ENCODE peak calls at places on chromosomes 3 and 15, in seven cellular contexts. X, F, L, W, Z, Q and U are unnamed samples.

GRCh38 chr15:61383421-61383820 is 154.3 kb upstream of the RORA start:
- DNase-seq in X (no peak), F (no peak), L (no peak), W (no peak), Z (no peak), Q (peak), U (peak)

GRCh38 chr3:50388021-50388719 is 28.8 kb upstream of the TMEM115 start:
- DNase-seq in X (no peak), F (peak), L (no peak), W (no peak), Z (no peak), Q (no peak), U (no peak)

GRCh38 chr3:106183762-106184391 is 315.1 kb upstream of the CBLB start:
- DNase-seq in X (no peak), F (no peak), L (no peak), W (peak), Z (no peak), Q (peak), U (peak)

GRCh38 chr3:176919836-176920760 is 277.2 kb downstream of the TBL1XR1 start:
- DNase-seq in X (no peak), F (no peak), L (no peak), W (no peak), Z (no peak), Q (peak), U (peak)

GRCh38 chr15:90910441-90911301 is 7.6 kb downstream of the MAN2A2 start:
- DNase-seq in X (no peak), F (no peak), L (no peak), W (no peak), Z (no peak), Q (no peak), U (no peak)

GRCh38 chr3:179450901-179451334 is 352 bp downstream of the GNB4 start:
- DNase-seq in X (peak), F (peak), L (peak), W (peak), Z (no peak), Q (no peak), U (peak)

GRCh38 chr3:61521229-61521628 is 40.1 kb upstream of the PTPRG start:
- DNase-seq in X (no peak), F (no peak), L (no peak), W (no peak), Z (no peak), Q (no peak), U (no peak)

GRCh38 chr3:127662051-127662469 is 10.7 kb upstream of the ABTB1 start:
- DNase-seq in X (no peak), F (no peak), L (no peak), W (no peak), Z (no peak), Q (no peak), U (no peak)

GRCh38 chr3:173001622-173002021 is 139.4 kb downstream of the SPATA16 start:
- DNase-seq in X (no peak), F (no peak), L (no peak), W (no peak), Z (no peak), Q (no peak), U (no peak)

GRCh38 chr3:149662240-149662887 is 4.5 kb upstream of the WWTR1 start:
- DNase-seq in X (no peak), F (no peak), L (no peak), W (no peak), Z (no peak), Q (no peak), U (no peak)

GRCh38 chr15:35690698-35691116 is 144.7 kb upstream of the DPH6 start:
- DNase-seq in X (no peak), F (no peak), L (peak), W (no peak), Z (no peak), Q (peak), U (no peak)

GRCh38 chr3:99928758-99929408 is 111.2 kb downstream of the CMSS1 start:
- DNase-seq in X (no peak), F (no peak), L (no peak), W (no peak), Z (no peak), Q (no peak), U (no peak)

GRCh38 chr3:11690863-11691833 is 47.4 kb upstream of the VGLL4 start:
- DNase-seq in X (no peak), F (no peak), L (no peak), W (peak), Z (no peak), Q (peak), U (peak)

GRCh38 chr3:195540526-195540925 is 2.6 kb downstream of the PPP1R2 start:
- DNase-seq in X (no peak), F (no peak), L (no peak), W (no peak), Z (no peak), Q (no peak), U (no peak)

GRCh38 chr3:155416500-155417118 is 123.1 kb upstream of the STRIT1 start:
- DNase-seq in X (no peak), F (no peak), L (no peak), W (peak), Z (no peak), Q (peak), U (peak)

GRCh38 chr15:82045892-82046667 is at the start of gene MEX3B:
- DNase-seq in X (peak), F (peak), L (peak), W (peak), Z (peak), Q (peak), U (peak)

GRCh38 chr15:81506071-81506470 is 132.1 kb upstream of the TMC3 start:
- DNase-seq in X (no peak), F (no peak), L (no peak), W (no peak), Z (no peak), Q (no peak), U (no peak)

GRCh38 chr3:99637381-99638111 is 848 bp upstream of the COL8A1 start:
- DNase-seq in X (no peak), F (peak), L (peak), W (peak), Z (no peak), Q (peak), U (peak)

GRCh38 chr3:70821602-70822001 is 509.2 kb upstream of the MDFIC2 start:
- DNase-seq in X (no peak), F (no peak), L (no peak), W (no peak), Z (no peak), Q (no peak), U (no peak)

GRCh38 chr3:31461441-31461840 is 71.3 kb upstream of the STT3B start:
- DNase-seq in X (no peak), F (no peak), L (no peak), W (no peak), Z (no peak), Q (no peak), U (no peak)

GRCh38 chr3:142779591-142779990 is 55.8 kb downstream of the TRPC1 start:
- DNase-seq in X (no peak), F (no peak), L (no peak), W (no peak), Z (no peak), Q (peak), U (no peak)

GRCh38 chr15:45648521-45649200 is 13.8 kb downstream of the SQOR start:
- DNase-seq in X (no peak), F (peak), L (no peak), W (peak), Z (peak), Q (peak), U (peak)

GRCh38 chr15:25436707-25437106 is 2.1 kb downstream of the UBE3A start:
- DNase-seq in X (no peak), F (no peak), L (no peak), W (no peak), Z (no peak), Q (no peak), U (no peak)

GRCh38 chr15:25441111-25441510 is 2.3 kb upstream of the UBE3A start:
- DNase-seq in X (no peak), F (no peak), L (no peak), W (no peak), Z (no peak), Q (no peak), U (no peak)

GRCh38 chr15:25439456-25439836 is 622 bp upstream of the UBE3A start:
- DNase-seq in X (no peak), F (no peak), L (no peak), W (peak), Z (peak), Q (peak), U (no peak)

GRCh38 chr15:25437751-25438600 is 848 bp downstream of the UBE3A start:
- DNase-seq in X (peak), F (peak), L (peak), W (peak), Z (peak), Q (peak), U (peak)

GRCh38 chr15:25438601-25439455 is at the start of gene UBE3A:
- DNase-seq in X (peak), F (peak), L (peak), W (peak), Z (peak), Q (peak), U (peak)
- TF ChIP-seq CTCF in X (peak), F (peak), L (peak), W (peak), Z (no peak), Q (peak), U (peak)

GRCh38 chr15:56883088-56883487 is 35.4 kb upstream of the TCF12 start:
- DNase-seq in X (no peak), F (no peak), L (no peak), W (no peak), Z (no peak), Q (no peak), U (no peak)

GRCh38 chr15:56887782-56888127 is 30.7 kb upstream of the TCF12 start:
- DNase-seq in X (no peak), F (no peak), L (no peak), W (no peak), Z (no peak), Q (no peak), U (no peak)

GRCh38 chr15:56886450-56886856 is 32.0 kb upstream of the TCF12 start:
- DNase-seq in X (no peak), F (no peak), L (no peak), W (no peak), Z (no peak), Q (no peak), U (no peak)

GRCh38 chr15:56890038-56890437 is 28.4 kb upstream of the TCF12 start:
- DNase-seq in X (no peak), F (no peak), L (no peak), W (no peak), Z (no peak), Q (no peak), U (no peak)

DNA sequence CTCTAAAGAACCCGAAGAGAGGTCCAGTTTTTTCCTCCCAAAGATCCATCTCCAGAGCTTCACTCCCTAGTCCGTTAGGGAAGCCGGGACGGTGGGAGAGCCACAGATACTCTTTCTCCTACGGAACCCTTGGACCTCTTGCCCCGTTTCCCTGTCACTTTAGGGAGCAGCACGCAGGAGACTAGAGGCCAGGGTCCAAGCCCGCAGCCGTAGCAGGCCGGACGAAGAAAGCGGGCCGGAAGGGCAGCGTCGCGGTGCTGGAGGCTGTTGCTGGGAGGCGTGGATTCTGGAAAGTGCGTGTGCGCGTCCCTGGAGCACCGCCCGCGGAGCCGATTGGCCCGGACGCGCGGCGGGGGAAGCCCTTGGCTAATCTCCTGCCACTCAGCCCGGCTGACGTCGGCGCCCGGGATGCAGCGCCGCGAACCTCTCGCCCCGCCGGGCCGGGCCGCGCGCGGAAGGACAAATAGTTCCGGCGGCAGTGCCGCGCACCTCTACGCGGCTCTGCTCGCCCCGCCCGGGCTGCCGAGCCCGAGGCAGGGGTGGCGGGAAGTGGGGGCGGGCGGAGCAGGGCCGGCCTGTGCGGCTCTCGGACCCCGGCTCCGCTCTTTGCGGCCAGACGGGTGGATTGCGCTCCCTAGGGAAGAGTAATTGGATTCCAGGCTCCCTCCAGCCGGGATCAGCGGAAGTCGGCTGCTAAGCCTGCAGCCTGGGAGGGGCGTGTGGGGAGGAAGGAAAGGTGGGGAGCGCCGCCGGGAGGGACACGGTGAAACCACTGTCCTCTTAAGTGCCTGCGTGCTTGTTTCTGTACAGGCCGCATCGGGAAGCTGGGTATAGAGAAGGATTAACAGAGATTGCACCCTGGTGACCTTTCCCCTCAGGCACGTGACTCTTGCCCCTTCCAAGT is 31.3 kb upstream of the TCF12 start:
- DNase-seq in X (peak), F (peak), L (peak), W (peak), Z (peak), Q (peak), U (peak)
- TF ChIP-seq CTCF in X (no peak), F (no peak), L (peak), W (peak), Z (no peak), Q (no peak), U (peak)

GRCh38 chr15:75925440-75925839 is 21.8 kb downstream of the FBXO22 start:
- DNase-seq in X (no peak), F (no peak), L (no peak), W (no peak), Z (no peak), Q (no peak), U (no peak)

GRCh38 chr15:75929799-75930565 is 26.3 kb downstream of the FBXO22 start:
- DNase-seq in X (no peak), F (peak), L (no peak), W (no peak), Z (no peak), Q (no peak), U (no peak)

GRCh38 chr15:75927601-75928000 is 23.9 kb downstream of the FBXO22 start:
- DNase-seq in X (no peak), F (no peak), L (no peak), W (no peak), Z (no peak), Q (no peak), U (no peak)

GRCh38 chr15:75930866-75931265 is 27.2 kb downstream of the FBXO22 start:
- DNase-seq in X (no peak), F (no peak), L (no peak), W (no peak), Z (no peak), Q (no peak), U (no peak)

GRCh38 chr15:75928680-75929608 is 25.3 kb downstream of the FBXO22 start:
- DNase-seq in X (no peak), F (peak), L (no peak), W (no peak), Z (peak), Q (peak), U (no peak)
- TF ChIP-seq CTCF in X (no peak), F (peak), L (no peak), W (no peak), Z (peak), Q (peak), U (peak)

DNA sequence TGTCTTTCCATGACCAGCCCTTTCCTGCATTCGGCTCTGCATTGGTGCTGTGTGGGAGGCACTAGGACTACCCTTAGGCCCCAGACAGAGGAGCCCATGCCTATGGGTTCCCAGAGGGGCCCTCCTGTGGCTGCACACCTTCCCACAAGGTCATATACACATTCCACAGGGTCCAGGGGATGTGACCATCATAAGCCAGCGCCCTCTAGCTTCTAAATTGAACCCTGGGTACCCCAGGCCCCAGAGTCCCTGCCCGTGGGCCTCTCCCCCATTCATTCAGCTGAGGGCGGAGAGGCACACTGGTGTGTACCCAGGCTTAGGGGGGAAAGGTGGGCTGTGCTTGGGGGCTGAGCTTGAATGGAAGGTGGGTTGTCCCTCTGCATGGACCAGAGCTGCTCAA is 10.2 kb upstream of the SLC6A6 start:
- DNase-seq in X (no peak), F (no peak), L (no peak), W (no peak), Z (no peak), Q (no peak), U (no peak)
- TF ChIP-seq CTCF in X (no peak), F (no peak), L (no peak), W (no peak), Z (no peak), Q (no peak), U (peak)

DNA sequence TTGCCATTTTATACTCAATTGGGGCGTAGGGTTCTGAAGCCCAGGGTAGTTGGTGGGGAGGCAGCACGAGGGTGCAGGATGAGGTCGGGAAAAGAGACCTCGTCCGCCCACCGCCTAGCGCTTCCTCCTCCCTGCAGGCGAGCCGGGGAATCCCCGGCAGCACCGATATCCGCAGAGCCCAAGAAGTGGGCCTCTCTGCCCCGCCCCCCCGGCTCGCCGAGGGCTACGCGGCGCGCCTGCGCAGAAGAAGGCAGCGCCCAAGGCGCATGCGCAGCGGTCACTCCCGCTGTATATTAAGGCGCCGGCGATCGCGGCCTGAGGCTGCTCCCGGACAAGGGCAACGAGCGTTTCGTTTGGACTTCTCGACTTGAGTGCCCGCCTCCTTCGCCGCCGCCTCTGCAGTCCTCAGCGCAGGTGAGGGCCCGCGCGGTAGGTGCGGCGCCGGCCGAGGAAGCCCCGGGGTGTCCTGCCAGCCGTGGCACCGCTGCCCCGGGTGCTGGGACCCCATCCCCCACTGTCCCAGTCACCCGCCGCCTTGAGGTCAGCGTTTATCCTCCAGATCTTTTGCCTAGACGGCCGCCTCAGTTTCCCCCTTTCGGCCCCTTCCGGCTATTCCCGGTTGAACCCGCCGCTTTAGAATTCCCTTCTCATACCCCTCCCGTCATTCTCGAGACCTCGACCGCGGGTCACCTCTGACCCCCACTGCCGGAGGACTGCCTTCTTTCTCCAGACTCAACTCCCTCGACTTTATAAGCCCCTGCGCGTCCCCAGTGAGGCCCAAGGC is at the start of gene ALAS1:
- DNase-seq in X (peak), F (peak), L (peak), W (peak), Z (peak), Q (peak), U (peak)
- TF ChIP-seq CTCF in X (peak), F (no peak), L (peak), W (no peak), Z (no peak), Q (no peak), U (peak)

DNA sequence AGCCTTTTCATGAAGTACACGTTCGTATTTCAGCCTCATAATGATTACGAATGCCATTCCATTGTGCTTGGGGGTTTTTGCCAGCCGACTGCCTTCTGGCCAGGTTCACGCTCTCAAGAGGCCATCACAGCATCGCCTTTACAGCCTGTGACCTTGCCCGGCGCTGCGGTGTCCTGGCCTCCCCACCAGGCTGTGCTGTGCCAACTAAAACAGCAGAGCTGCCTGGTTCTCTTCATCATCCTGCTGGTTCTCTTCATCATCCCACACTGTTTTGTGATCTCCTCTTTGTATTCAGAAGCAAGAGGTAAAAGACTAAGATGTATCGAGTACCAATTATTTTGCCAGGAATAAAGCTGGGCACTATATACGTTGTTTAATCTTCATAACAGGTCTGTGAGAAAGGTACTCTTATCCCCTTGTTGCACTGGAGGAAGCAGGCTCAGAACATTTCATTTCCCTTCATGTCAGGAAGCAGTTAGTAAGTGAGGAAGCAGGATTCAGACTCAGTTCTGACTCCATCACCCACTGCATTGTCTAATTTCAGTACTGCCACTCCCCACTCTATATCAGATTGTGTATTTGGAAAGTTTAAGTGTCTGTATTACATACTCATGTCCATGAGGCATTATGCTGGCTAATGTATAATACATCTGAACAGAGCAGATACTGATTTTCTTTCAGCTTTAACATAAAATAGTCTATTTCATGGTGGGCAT is 92.7 kb downstream of the LRRC28 start:
- DNase-seq in X (peak), F (peak), L (peak), W (no peak), Z (no peak), Q (peak), U (no peak)
- TF ChIP-seq CTCF in X (peak), F (peak), L (peak), W (no peak), Z (peak), Q (peak), U (peak)

GRCh38 chr3:18888370-18888769 is 259.9 kb upstream of the KCNH8 start:
- DNase-seq in X (no peak), F (no peak), L (no peak), W (no peak), Z (no peak), Q (no peak), U (no peak)
- TF ChIP-seq CTCF in X (no peak), F (no peak), L (no peak), W (no peak), Z (no peak), Q (no peak), U (no peak)

DNA sequence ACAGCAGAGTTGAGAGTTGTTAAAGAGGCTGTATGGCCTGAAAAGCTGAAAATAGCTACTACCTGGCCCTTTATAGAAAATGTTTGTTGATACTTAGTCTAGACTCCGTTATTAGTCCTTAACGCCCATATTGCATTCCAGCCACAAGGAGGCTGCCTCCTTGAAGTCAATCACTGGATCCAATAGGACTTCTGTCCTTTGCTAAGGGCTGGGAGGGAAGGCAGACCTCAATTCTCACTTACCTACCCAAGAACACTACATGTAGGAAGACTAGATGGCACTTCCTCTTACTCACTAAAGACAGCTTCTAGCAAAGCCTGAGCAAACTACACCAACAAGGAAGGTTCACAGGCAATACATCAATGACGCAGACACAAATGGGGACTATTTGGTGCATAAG is 139.5 kb upstream of the HACD2 start:
- DNase-seq in X (no peak), F (no peak), L (no peak), W (no peak), Z (peak), Q (peak), U (peak)
- TF ChIP-seq CTCF in X (no peak), F (peak), L (peak), W (no peak), Z (peak), Q (peak), U (peak)

GRCh38 chr15:70512772-70513362 is 250.5 kb downstream of the UACA start:
- DNase-seq in X (no peak), F (peak), L (no peak), W (peak), Z (peak), Q (peak), U (peak)
- TF ChIP-seq CTCF in X (peak), F (peak), L (no peak), W (peak), Z (peak), Q (peak), U (peak)